ENCODE peak calls at places on chromosomes 3 and 15, in five cellular contexts. One of them, this sample, is unnamed.

GRCh38 chr3:13501958-13502790 is 22.1 kb downstream of the HDAC11 start:
- DNase-seq in thoracic aorta: no peak
- DNase-seq in tibial nerve: no peak
- DNase-seq in adrenal gland: no peak
- DNase-seq in AG09309: no peak
- DNase-seq in this sample: no peak

GRCh38 chr3:128681277-128681829 is 30.7 kb upstream of the RPN1 start:
- DNase-seq in adrenal gland: no peak
- DNase-seq in thoracic aorta: no peak
- DNase-seq in tibial nerve: no peak
- DNase-seq in AG09309: peak
- DNase-seq in this sample: no peak

GRCh38 chr15:68885070-68885469 is 45.3 kb upstream of the SPESP1 start:
- DNase-seq in adrenal gland: peak
- DNase-seq in AG09309: peak
- DNase-seq in tibial nerve: no peak
- DNase-seq in thoracic aorta: no peak
- DNase-seq in this sample: peak

GRCh38 chr3:65919841-65920240 is 118.9 kb downstream of the MAGI1 start:
- DNase-seq in AG09309: no peak
- DNase-seq in adrenal gland: no peak
- DNase-seq in thoracic aorta: no peak
- DNase-seq in tibial nerve: no peak
- DNase-seq in this sample: no peak

GRCh38 chr3:50617096-50617791 is at the start of gene MAPKAPK3:
- DNase-seq in adrenal gland: peak
- DNase-seq in thoracic aorta: no peak
- DNase-seq in AG09309: no peak
- DNase-seq in tibial nerve: no peak
- DNase-seq in this sample: peak

GRCh38 chr3:45132568-45133211 is 13.5 kb downstream of the CDCP1 start:
- DNase-seq in adrenal gland: no peak
- DNase-seq in thoracic aorta: no peak
- DNase-seq in tibial nerve: no peak
- DNase-seq in AG09309: no peak
- DNase-seq in this sample: no peak

GRCh38 chr3:52176188-52176752 is 21.7 kb upstream of the ALAS1 start:
- DNase-seq in adrenal gland: no peak
- DNase-seq in tibial nerve: no peak
- DNase-seq in AG09309: no peak
- DNase-seq in thoracic aorta: no peak
- DNase-seq in this sample: no peak

GRCh38 chr15:53611145-53611920 is 148.1 kb downstream of the WDR72 start:
- DNase-seq in tibial nerve: no peak
- DNase-seq in AG09309: no peak
- DNase-seq in thoracic aorta: no peak
- DNase-seq in adrenal gland: no peak
- DNase-seq in this sample: peak

GRCh38 chr3:133851266-133851906 is 44.3 kb downstream of the RAB6B start:
- DNase-seq in AG09309: no peak
- DNase-seq in adrenal gland: no peak
- DNase-seq in tibial nerve: no peak
- DNase-seq in thoracic aorta: no peak
- DNase-seq in this sample: no peak

GRCh38 chr15:80436511-80437307 is 32.5 kb downstream of the ARNT2 start:
- DNase-seq in thoracic aorta: no peak
- DNase-seq in adrenal gland: no peak
- DNase-seq in tibial nerve: no peak
- DNase-seq in AG09309: no peak
- DNase-seq in this sample: peak

GRCh38 chr3:45409369-45409768 is 21.0 kb downstream of the LARS2 start:
- DNase-seq in tibial nerve: no peak
- DNase-seq in adrenal gland: no peak
- DNase-seq in thoracic aorta: no peak
- DNase-seq in AG09309: no peak
- DNase-seq in this sample: no peak

GRCh38 chr3:172550347-172550943 is 27.2 kb upstream of the TNFSF10 start:
- DNase-seq in thoracic aorta: no peak
- DNase-seq in tibial nerve: no peak
- DNase-seq in AG09309: peak
- DNase-seq in adrenal gland: no peak
- DNase-seq in this sample: peak

GRCh38 chr15:69522361-69522760 is 69.7 kb downstream of the RPLP1 start:
- DNase-seq in tibial nerve: no peak
- DNase-seq in thoracic aorta: no peak
- DNase-seq in AG09309: no peak
- DNase-seq in adrenal gland: no peak
- DNase-seq in this sample: peak

GRCh38 chr3:111236833-111237713 is 165.5 kb downstream of the NECTIN3 start:
- DNase-seq in AG09309: peak
- DNase-seq in thoracic aorta: no peak
- DNase-seq in adrenal gland: no peak
- DNase-seq in tibial nerve: no peak
- DNase-seq in this sample: peak

GRCh38 chr15:73284073-73284472 is 84.7 kb downstream of the HCN4 start:
- DNase-seq in tibial nerve: no peak
- DNase-seq in adrenal gland: no peak
- DNase-seq in thoracic aorta: no peak
- DNase-seq in AG09309: no peak
- DNase-seq in this sample: peak
- TF ChIP-seq CTCF in tibial nerve: no peak
- TF ChIP-seq CTCF in adrenal gland: no peak
- TF ChIP-seq CTCF in thoracic aorta: no peak
- TF ChIP-seq CTCF in AG09309: peak
- TF ChIP-seq CTCF in this sample: peak

DNA sequence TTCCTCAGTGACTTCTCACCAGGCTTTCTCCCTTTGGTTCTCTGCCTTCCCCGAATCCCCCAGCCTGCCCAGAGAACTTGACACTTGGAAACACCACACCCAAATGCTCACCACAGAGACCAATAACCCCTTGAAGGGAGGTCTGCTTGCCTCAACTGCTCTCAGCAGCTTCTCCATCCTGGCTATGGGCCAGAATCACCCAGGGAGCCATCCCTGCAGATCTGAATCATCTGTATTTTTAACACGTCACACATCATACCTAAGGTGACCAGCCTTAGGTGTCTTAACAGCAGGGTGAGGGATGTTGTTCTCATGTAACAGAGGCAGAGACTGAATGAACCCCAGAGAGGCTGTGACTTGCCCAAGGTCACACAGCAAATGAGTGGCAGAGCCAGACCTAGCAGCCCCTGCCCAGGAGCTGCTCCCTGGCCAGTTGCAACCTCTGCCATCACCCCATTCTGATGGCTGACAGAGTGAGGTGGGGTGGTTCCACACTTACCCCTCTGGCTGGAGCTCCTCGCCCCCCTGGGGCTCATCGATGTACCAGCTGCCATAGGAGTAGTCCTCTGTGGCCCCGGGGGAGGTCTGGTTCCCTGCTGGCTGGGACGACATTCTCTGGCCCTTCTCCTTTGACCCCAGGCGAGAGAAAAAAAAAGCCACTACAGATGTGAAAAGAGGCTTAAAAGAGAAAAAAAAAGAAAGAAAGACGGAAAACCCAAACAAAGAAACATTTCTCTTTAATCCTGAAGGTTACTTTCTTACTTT is 749 bp downstream of the STRA6 start:
- DNase-seq in adrenal gland: no peak
- DNase-seq in AG09309: no peak
- DNase-seq in thoracic aorta: no peak
- DNase-seq in tibial nerve: no peak
- DNase-seq in this sample: peak
- H3K4me3 ChIP-seq in adrenal gland: no peak
- H3K4me3 ChIP-seq in AG09309: no peak
- H3K4me3 ChIP-seq in thoracic aorta: no peak
- H3K4me3 ChIP-seq in tibial nerve: no peak
- H3K4me3 ChIP-seq in this sample: no peak

GRCh38 chr3:158094235-158094916 is 11.8 kb downstream of the SHOX2 start:
- DNase-seq in AG09309: no peak
- DNase-seq in adrenal gland: no peak
- DNase-seq in tibial nerve: no peak
- DNase-seq in thoracic aorta: no peak
- DNase-seq in this sample: no peak
- TF ChIP-seq CTCF in AG09309: no peak
- TF ChIP-seq CTCF in adrenal gland: no peak
- TF ChIP-seq CTCF in tibial nerve: no peak
- TF ChIP-seq CTCF in thoracic aorta: no peak
- TF ChIP-seq CTCF in this sample: no peak

GRCh38 chr15:98794754-98795153 is 146.4 kb downstream of the IGF1R start:
- DNase-seq in thoracic aorta: no peak
- DNase-seq in AG09309: no peak
- DNase-seq in adrenal gland: peak
- DNase-seq in tibial nerve: no peak
- DNase-seq in this sample: no peak
- H3K4me3 ChIP-seq in thoracic aorta: no peak
- H3K4me3 ChIP-seq in AG09309: no peak
- H3K4me3 ChIP-seq in adrenal gland: no peak
- H3K4me3 ChIP-seq in tibial nerve: no peak
- H3K4me3 ChIP-seq in this sample: no peak

DNA sequence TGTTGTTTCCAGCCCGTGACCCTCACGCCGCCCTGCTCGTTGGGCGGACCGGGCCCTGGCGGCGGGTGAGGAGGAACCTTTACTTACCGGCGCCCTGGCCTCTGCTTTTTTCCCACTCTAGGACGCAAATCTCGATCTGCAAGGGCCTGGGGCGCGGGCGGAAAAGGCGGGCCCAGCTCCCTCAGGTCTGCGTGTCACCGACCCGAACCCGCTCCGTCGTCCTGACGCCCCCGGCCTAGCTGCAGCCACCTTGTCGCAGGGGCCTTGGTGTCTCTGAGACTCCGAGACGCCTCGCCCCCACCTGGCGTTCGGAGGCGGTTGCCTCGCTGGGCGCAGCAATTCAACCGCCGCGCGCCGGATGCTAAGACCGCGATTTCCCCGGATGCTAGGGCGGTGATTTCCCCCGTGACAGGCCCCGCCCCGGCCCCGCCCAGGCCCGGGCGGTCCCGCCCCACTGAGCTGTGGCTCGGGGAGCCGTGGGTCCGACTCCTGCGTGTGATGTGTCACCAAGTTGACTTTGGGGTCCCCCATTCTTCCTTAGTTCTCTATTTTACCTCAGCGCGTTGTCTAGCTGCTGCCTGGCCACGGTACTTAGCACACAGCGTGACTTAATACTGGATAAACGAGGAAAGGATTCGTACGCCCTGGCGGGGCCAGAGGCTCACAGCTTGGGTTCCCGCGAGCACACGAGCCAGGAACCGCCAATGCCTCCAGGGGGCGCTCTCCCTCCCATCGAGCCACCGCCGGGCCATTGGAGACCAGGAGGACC is at the start of gene RPL39L:
- DNase-seq in thoracic aorta: peak
- DNase-seq in adrenal gland: peak
- DNase-seq in AG09309: peak
- DNase-seq in tibial nerve: peak
- DNase-seq in this sample: peak
- TF ChIP-seq CTCF in thoracic aorta: peak
- TF ChIP-seq CTCF in adrenal gland: peak
- TF ChIP-seq CTCF in AG09309: peak
- TF ChIP-seq CTCF in tibial nerve: peak
- TF ChIP-seq CTCF in this sample: peak